ENCODE peak calls at places on chromosomes 12 and 14, in six cellular contexts. G is IMR-90, C is mesothelial cell of epicardium, V is pancreas, R is AG10803, J is cardiac fibroblast. H is an unnamed sample.

GRCh38 chr14:96140964-96141363 is 63.7 kb upstream of the BDKRB2 start:
- DNase-seq in G (no peak), V (no peak), C (no peak), R (no peak), J (no peak), H (no peak)

GRCh38 chr12:49288412-49288853 is 6.5 kb upstream of the PRPH start:
- DNase-seq in C (no peak), R (peak; percentile 42), J (peak; percentile 66), G (peak; percentile 55), V (no peak), H (peak; percentile 63)

GRCh38 chr12:124939428-124940142 is 25.1 kb upstream of the UBC start:
- DNase-seq in J (peak; percentile 96), V (peak; percentile 81), R (peak; percentile 98), C (peak; percentile 68), G (peak; percentile 98), H (peak; percentile 89)

GRCh38 chr12:48997719-48998496 is 1.3 kb downstream of the DDN start:
- DNase-seq in V (no peak), G (no peak), C (no peak), J (no peak), R (no peak), H (peak; percentile 43)

GRCh38 chr14:49512147-49512551 is 74.0 kb downstream of the RPS29 start:
- DNase-seq in R (peak; percentile 54), J (peak; percentile 50), C (no peak), V (no peak), G (peak; percentile 79), H (no peak)

GRCh38 chr12:44503329-44503728 is 372.8 kb downstream of the NELL2 start:
- DNase-seq in V (no peak), C (no peak), G (no peak), J (no peak), R (no peak), H (no peak)

GRCh38 chr12:103930787-103931536 is 752 bp downstream of the HSP90B1 start:
- DNase-seq in G (peak; percentile 30), R (peak; percentile 40), J (peak; percentile 55), V (peak; percentile 44), C (no peak), H (peak; percentile 11)

GRCh38 chr12:63151898-63152700 is 1.1 kb upstream of the AVPR1A start:
- DNase-seq in V (peak; percentile 21), C (peak; percentile 20), G (peak; percentile 24), R (peak; percentile 31), J (peak; percentile 38), H (peak; percentile 62)

GRCh38 chr12:107287436-107288413 is 194.4 kb upstream of the CRY1 start:
- DNase-seq in J (no peak), R (no peak), V (no peak), G (peak; percentile 23), C (no peak), H (no peak)

GRCh38 chr12:109291531-109292341 is 17.3 kb downstream of the FOXN4 start:
- DNase-seq in G (no peak), V (peak; percentile 29), J (peak; percentile 35), R (peak; percentile 37), C (no peak), H (peak; percentile 46)

GRCh38 chr12:31682136-31682962 is 22.9 kb downstream of the ETFBKMT start:
- DNase-seq in V (peak; percentile 13), C (no peak), G (peak; percentile 82), R (peak; percentile 71), J (peak; percentile 92), H (peak; percentile 68)

DNA sequence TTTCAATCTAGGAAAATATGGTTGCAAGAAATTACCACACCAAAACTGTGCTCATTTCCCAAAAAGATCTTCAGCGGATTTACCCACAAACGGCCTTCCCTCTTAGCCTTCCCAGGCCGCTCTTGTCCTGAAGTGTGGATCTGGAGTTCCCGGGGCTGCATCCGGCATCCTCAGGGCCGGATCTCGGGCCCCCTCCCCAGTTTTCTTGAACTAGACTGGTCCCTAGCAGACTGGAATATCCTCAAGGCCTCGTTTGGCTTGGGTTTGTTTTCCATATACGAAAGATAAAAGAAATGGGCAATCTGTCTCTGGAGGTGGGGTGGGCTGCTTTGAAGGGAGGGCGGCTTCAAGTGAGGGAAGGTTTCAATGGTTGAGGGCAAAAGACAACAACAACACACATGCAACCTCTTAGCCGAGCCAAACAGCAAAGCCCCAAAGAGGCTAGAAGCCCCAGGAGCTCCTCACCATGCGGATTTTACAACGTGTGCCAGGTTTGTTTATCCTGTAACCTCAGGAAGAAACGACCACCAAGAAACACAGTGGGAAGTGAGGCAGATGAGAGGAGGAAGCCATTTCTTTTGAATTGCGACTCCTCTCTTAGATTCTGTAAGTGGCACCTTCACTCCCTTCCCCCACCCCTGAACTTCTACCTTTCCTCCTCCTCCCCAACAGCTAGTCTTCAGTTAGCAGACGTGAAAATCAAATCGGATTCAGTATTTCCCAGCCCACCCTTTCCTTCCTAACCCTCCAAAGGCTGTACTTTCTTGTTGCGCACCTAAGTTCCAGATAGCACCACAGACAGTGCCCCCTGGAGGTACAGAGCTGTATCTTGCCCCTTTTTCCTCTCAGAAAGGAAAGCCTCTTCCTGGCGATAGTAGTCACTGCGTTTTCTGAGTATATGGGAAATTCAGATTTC is 2.6 kb downstream of the MYF6 start:
- DNase-seq in J (no peak), G (no peak), R (no peak), C (no peak), V (no peak), H (no peak)
- TF ChIP-seq CTCF in J (peak; percentile 49), G (no peak), R (peak; percentile 21), C (no peak), V (no peak), H (peak; percentile 68)

DNA sequence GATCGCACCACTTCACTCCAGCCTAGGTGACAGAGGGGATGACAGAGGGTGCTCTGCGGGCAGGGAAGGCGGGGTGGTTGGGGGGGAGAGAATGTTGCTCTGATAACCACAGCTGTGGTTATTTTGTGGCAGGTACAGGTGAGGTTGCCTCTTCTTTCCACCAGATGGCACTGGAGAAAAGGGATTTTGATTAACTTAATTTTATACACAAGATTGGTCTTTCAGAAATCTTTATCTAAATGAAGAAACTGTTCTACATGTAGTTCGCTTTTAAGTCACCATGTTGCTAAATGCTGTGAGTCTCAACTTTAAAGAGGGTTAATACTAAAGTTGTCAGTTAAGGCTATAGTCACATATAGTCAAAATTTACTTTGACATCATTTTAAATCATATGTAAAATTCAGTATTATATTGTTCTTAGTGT is 25.7 kb downstream of the FGF23 start:
- DNase-seq in C (no peak), V (no peak), J (peak; percentile 4), R (no peak), G (no peak), H (no peak)
- TF ChIP-seq CTCF in C (no peak), V (no peak), J (peak; percentile 28), R (peak; percentile 32), G (peak; percentile 30), H (no peak)

GRCh38 chr14:36524220-36524837 is 4.3 kb upstream of the NKX2-1 start:
- DNase-seq in C (no peak), J (no peak), G (no peak), V (no peak), R (no peak), H (no peak)

GRCh38 chr14:36525746-36526099 is 5.7 kb upstream of the NKX2-1 start:
- DNase-seq in R (no peak), G (no peak), C (no peak), V (no peak), J (no peak), H (no peak)

GRCh38 chr14:36522347-36522971 is 2.4 kb upstream of the NKX2-1 start:
- DNase-seq in V (no peak), J (no peak), G (no peak), C (no peak), R (no peak), H (no peak)

GRCh38 chr14:36522972-36523685 is 3.1 kb upstream of the NKX2-1 start:
- DNase-seq in V (no peak), R (no peak), C (no peak), J (no peak), G (no peak), H (no peak)

GRCh38 chr14:36524874-36525745 is 5.1 kb upstream of the NKX2-1 start:
- DNase-seq in J (no peak), G (no peak), C (no peak), V (no peak), R (no peak), H (peak; percentile 87)
- TF ChIP-seq CTCF in J (peak; percentile 30), G (peak; percentile 27), C (peak; percentile 74), V (no peak), R (peak; percentile 42), H (peak; percentile 88)

DNA sequence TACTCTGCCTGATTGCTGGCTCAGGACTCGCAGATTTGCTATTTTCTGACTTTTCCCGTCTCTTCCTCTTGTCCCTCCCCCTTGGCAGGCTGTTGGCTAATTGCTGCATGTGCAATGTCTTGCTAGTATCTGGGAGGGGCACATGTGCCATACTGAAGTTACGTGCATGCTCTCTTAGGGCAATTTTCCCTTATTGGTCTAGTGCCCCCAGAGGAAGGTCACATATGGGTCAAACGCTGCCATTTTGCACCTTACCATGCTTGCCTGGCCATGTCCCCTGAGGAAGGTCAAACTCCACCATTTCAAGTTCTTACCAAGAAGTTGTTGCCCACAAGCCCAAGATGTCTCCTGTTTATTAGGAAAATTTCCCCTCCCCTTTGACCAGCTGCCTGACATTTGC is 13.9 kb upstream of the ERC1 start:
- DNase-seq in V (no peak), J (no peak), G (no peak), C (no peak), R (no peak), H (no peak)
- TF ChIP-seq CTCF in V (no peak), J (no peak), G (no peak), C (no peak), R (no peak), H (no peak)

GRCh38 chr14:25037032-25037431 is 12.9 kb downstream of the STXBP6 start:
- DNase-seq in R (no peak), J (no peak), C (no peak), V (no peak), G (no peak), H (no peak)

GRCh38 chr14:25034803-25035681 is 14.9 kb downstream of the STXBP6 start:
- DNase-seq in G (no peak), C (no peak), V (no peak), R (no peak), J (no peak), H (no peak)

GRCh38 chr14:25026476-25027137 is 23.3 kb downstream of the STXBP6 start:
- DNase-seq in R (no peak), V (no peak), J (no peak), G (no peak), C (no peak), H (no peak)

GRCh38 chr14:25033358-25033757 is 16.6 kb downstream of the STXBP6 start:
- DNase-seq in R (no peak), C (no peak), J (no peak), V (no peak), G (no peak), H (no peak)

DNA sequence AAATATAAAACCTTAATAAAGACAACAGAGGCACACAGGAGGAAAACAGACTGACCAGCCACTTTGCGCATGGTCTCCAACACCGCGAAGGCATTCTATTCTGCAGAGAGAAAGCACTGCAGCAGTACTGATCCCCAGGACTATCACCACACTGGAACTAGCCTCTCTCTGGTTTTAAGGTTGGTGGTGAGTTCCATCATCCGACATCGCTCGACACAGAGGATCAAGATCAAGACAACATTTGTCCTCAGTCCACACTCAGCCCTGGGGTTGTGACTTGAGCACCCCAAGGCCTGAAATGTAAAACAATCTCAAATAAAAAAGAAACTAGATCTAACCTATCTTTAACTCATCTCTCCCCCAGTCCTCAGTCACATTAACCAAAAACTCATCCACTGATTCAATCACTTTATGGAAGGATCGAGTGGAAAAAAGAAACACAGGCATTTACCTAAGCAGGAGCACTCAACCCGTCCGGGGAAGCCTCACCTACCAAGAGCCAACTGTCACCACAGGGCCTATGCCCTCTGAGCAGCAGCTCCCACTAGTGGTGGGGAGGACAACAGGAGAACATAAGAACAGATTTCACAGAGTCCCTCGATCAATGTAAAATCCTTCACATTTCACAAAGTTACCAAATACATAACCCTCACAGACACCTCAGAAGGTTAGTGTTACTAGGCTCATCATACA is 17.7 kb downstream of the STXBP6 start:
- DNase-seq in G (no peak), C (no peak), R (no peak), J (no peak), V (no peak), H (no peak)
- TF ChIP-seq CTCF in G (no peak), C (no peak), R (peak; percentile 27), J (peak; percentile 24), V (no peak), H (no peak)